ENCODE peak calls at places on chromosomes 13 and 19, in six cellular contexts. W, V, O, J, C and H are unnamed samples.

GRCh38 chr19:32611161-32611560 is 30.2 kb downstream of the PDCD5 start:
- DNase-seq in W (no peak), V (peak; percentile 15), O (no peak), J (no peak), C (no peak), H (no peak)

GRCh38 chr19:10952809-10953208 is 8.0 kb upstream of the SMARCA4 start:
- DNase-seq in W (no peak), V (no peak), O (no peak), J (peak; percentile 26), C (no peak), H (no peak)

GRCh38 chr13:30415430-30416030 is 6.8 kb upstream of the UBE2L5 start:
- DNase-seq in W (no peak), V (peak; percentile 12), O (peak; percentile 28), J (no peak), C (no peak), H (no peak)

GRCh38 chr13:35720690-35721554 is 244.4 kb upstream of the MAB21L1 start:
- DNase-seq in W (peak; percentile 55), V (peak; percentile 57), O (peak; percentile 39), J (peak; percentile 13), C (peak; percentile 81), H (peak; percentile 80)

GRCh38 chr13:93249259-93249917 is 22.8 kb downstream of the GPC6 start:
- DNase-seq in W (peak; percentile 93), V (peak; percentile 88), O (peak; percentile 93), J (no peak), C (no peak), H (no peak)

GRCh38 chr19:4654437-4655361 is 15.4 kb downstream of the TNFAIP8L1 start:
- DNase-seq in W (no peak), V (no peak), O (no peak), J (no peak), C (no peak), H (no peak)

GRCh38 chr13:104833221-104833620 is 1702.2 kb downstream of the EFNB2 start:
- DNase-seq in W (no peak), V (no peak), O (no peak), J (no peak), C (no peak), H (no peak)

GRCh38 chr13:113946409-113947181 is 27.3 kb downstream of the C13orf46 start:
- DNase-seq in W (no peak), V (no peak), O (no peak), J (no peak), C (no peak), H (no peak)

GRCh38 chr13:66937423-66937822 is 292.7 kb downstream of the PCDH9 start:
- DNase-seq in W (no peak), V (no peak), O (no peak), J (no peak), C (no peak), H (no peak)

GRCh38 chr19:44401108-44401786 is at the start of gene ZNF285:
- DNase-seq in W (peak; percentile 99), V (peak; percentile 97), O (peak; percentile 97), J (no peak), C (peak; percentile 94), H (peak; percentile 95)

GRCh38 chr13:30830638-30830965 is 75.5 kb upstream of the MEDAG start:
- DNase-seq in W (no peak), V (peak; percentile 38), O (no peak), J (peak; percentile 66), C (no peak), H (no peak)

GRCh38 chr13:66071018-66071417 is 1159.1 kb downstream of the PCDH9 start:
- DNase-seq in W (no peak), V (no peak), O (no peak), J (no peak), C (no peak), H (no peak)

GRCh38 chr13:60229708-60230272 is 66.1 kb upstream of the DIAPH3 start:
- DNase-seq in W (no peak), V (no peak), O (peak; percentile 77), J (no peak), C (no peak), H (no peak)

GRCh38 chr13:48156466-48156865 is 61.6 kb upstream of the MED4 start:
- DNase-seq in W (no peak), V (no peak), O (no peak), J (peak; percentile 13), C (no peak), H (no peak)

GRCh38 chr13:56988543-56988942 is 152.2 kb upstream of the PRR20A start:
- DNase-seq in W (peak; percentile 8), V (no peak), O (no peak), J (no peak), C (no peak), H (no peak)

GRCh38 chr13:33004454-33004853 is 11.8 kb upstream of the KL start:
- DNase-seq in W (peak; percentile 68), V (peak; percentile 43), O (no peak), J (no peak), C (no peak), H (no peak)

GRCh38 chr19:9165256-9165655 is 13.5 kb upstream of the OR7D2 start:
- DNase-seq in W (peak; percentile 17), V (peak; percentile 54), O (no peak), J (no peak), C (no peak), H (no peak)

GRCh38 chr19:41999071-41999877 is 5.2 kb upstream of the ATP1A3 start:
- DNase-seq in W (no peak), V (no peak), O (no peak), J (no peak), C (no peak), H (no peak)

GRCh38 chr19:41997851-41998229 is 3.8 kb upstream of the ATP1A3 start:
- DNase-seq in W (no peak), V (no peak), O (no peak), J (no peak), C (no peak), H (no peak)

GRCh38 chr19:41997121-41997850 is 3.3 kb upstream of the ATP1A3 start:
- DNase-seq in W (peak; percentile 48), V (peak; percentile 37), O (peak; percentile 29), J (no peak), C (peak; percentile 58), H (no peak)

GRCh38 chr19:41999878-42000208 is 5.8 kb upstream of the ATP1A3 start:
- DNase-seq in W (no peak), V (no peak), O (no peak), J (no peak), C (no peak), H (no peak)

DNA sequence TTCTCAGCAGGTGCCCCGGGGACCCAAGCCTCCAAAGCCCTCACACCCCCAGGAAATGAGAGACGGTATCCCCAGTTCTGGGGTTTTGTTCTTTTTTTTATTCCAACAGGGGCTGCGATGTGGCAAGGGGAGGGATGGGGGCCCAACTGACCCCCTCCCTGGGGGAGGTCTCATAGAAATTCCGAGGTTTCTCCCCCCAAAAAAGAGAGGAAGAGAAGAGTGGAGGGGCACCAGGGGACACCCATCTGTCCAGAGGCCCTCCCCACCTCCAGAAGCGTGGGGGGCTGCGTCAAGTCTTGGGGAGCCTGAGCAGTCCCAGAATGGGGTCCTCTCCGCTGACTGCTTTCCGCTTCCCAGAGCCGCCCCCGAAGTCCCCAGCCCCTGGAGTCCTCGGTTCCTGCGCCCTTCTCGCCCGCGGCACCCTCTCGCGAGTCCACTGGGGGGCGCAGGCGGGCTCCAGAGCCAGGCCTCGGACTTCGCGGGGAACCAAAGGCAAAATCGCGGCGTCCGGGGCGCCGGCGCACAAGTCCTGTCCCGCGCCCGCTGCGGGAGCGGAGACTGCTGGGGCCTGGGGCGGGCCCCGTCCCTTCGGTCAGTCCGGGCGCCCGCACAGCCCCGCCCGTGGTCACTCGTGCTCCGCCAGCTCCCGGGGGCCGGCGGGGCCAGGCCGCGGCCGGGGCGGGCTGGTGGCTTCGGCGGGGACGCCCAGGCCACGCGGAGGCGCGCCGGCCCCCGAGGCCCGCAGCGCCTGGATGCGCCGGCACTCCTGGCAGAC is 4.4 kb upstream of the ATP1A3 start:
- DNase-seq in W (peak; percentile 29), V (peak; percentile 47), O (peak; percentile 27), J (peak; percentile 16), C (peak; percentile 56), H (no peak)
- TF ChIP-seq CTCF in W (peak; percentile 41), V (peak; percentile 79), O (peak; percentile 55), J (peak; percentile 78), C (peak; percentile 75), H (peak; percentile 81)

GRCh38 chr19:13929956-13930355 is 8.3 kb downstream of the PODNL1 start:
- DNase-seq in W (no peak), V (no peak), O (no peak), J (no peak), C (no peak), H (no peak)

GRCh38 chr19:13926715-13927114 is 11.5 kb downstream of the PODNL1 start:
- DNase-seq in W (no peak), V (no peak), O (no peak), J (no peak), C (no peak), H (no peak)

GRCh38 chr19:13929340-13929739 is 8.9 kb downstream of the PODNL1 start:
- DNase-seq in W (no peak), V (no peak), O (no peak), J (no peak), C (no peak), H (no peak)

GRCh38 chr19:13923194-13923987 is 14.8 kb downstream of the PODNL1 start:
- DNase-seq in W (no peak), V (no peak), O (no peak), J (no peak), C (no peak), H (no peak)

GRCh38 chr19:13925990-13926389 is 12.2 kb downstream of the PODNL1 start:
- DNase-seq in W (no peak), V (no peak), O (no peak), J (no peak), C (no peak), H (no peak)
- TF ChIP-seq CTCF in W (no peak), V (no peak), O (no peak), J (no peak), C (no peak), H (no peak)

GRCh38 chr13:101408154-101408553 is 8.2 kb downstream of the NALCN start:
- DNase-seq in W (no peak), V (no peak), O (no peak), J (no peak), C (no peak), H (no peak)

GRCh38 chr13:101415358-101416174 is 742 bp downstream of the NALCN start:
- DNase-seq in W (no peak), V (no peak), O (no peak), J (no peak), C (peak; percentile 11), H (no peak)

GRCh38 chr13:101416181-101417042 is at the start of gene NALCN:
- DNase-seq in W (peak; percentile 9), V (peak; percentile 36), O (peak; percentile 30), J (no peak), C (peak; percentile 21), H (peak; percentile 73)

GRCh38 chr13:101408992-101409656 is 7.2 kb downstream of the NALCN start:
- DNase-seq in W (no peak), V (no peak), O (no peak), J (no peak), C (no peak), H (no peak)

DNA sequence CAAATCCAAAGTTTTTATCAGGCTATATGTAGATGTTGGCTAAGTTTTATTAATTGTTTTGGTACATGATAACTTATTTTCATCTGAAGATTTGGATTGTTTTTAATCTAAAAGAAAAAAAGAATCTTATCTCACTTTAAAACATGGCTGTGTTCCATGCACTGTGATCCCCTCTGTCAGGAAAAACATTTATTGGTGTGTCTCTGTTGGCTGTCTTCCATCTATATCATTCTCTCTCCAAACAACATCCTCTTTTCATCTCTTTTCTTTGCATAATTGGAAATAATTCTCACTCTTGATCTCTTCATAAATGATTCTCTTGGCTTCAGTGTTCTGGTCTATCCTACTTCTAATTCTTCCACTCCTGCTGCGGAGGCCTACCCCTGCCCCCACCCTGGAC is 4.2 kb downstream of the NALCN start:
- DNase-seq in W (no peak), V (no peak), O (no peak), J (no peak), C (no peak), H (no peak)
- TF ChIP-seq CTCF in W (no peak), V (no peak), O (no peak), J (no peak), C (no peak), H (no peak)

GRCh38 chr19:47430041-47430802 is 10.9 kb upstream of the MEIS3 start:
- DNase-seq in W (peak; percentile 51), V (peak; percentile 62), O (peak; percentile 60), J (no peak), C (peak; percentile 43), H (no peak)
- TF ChIP-seq CTCF in W (peak; percentile 5), V (no peak), O (no peak), J (no peak), C (peak; percentile 42), H (peak; percentile 55)